ENCODE peak calls at places on chromosomes 3 and 15, in five cellular contexts. G, X, Z, P and N are unnamed samples.

GRCh38 chr3:156981005-156981404 is 154.9 kb downstream of the LEKR1 start:
- DNase-seq in G (no peak), X (no peak), Z (no peak), P (no peak), N (no peak)

GRCh38 chr15:39153718-39154117 is 427.2 kb upstream of the THBS1 start:
- DNase-seq in G (no peak), X (no peak), Z (peak; percentile 15), P (no peak), N (no peak)

GRCh38 chr3:12962292-12962691 is 110.9 kb downstream of the IQSEC1 start:
- DNase-seq in G (no peak), X (no peak), Z (no peak), P (no peak), N (no peak)

GRCh38 chr3:124395584-124396340 is 334.5 kb upstream of the UMPS start:
- DNase-seq in G (no peak), X (peak; percentile 90), Z (peak; percentile 6), P (peak; percentile 37), N (no peak)

GRCh38 chr3:31377045-31377642 is 155.6 kb upstream of the STT3B start:
- DNase-seq in G (no peak), X (no peak), Z (peak; percentile 88), P (no peak), N (no peak)

GRCh38 chr15:68620721-68621528 is 42.1 kb downstream of the CORO2B start:
- DNase-seq in G (peak; percentile 82), X (peak; percentile 88), Z (peak; percentile 98), P (peak; percentile 86), N (no peak)

GRCh38 chr3:181838940-181839914 is 127.5 kb downstream of the SOX2 start:
- DNase-seq in G (no peak), X (no peak), Z (no peak), P (no peak), N (no peak)

GRCh38 chr3:141797167-141797773 is 34.1 kb downstream of the GRK7 start:
- DNase-seq in G (peak; percentile 96), X (peak; percentile 71), Z (peak; percentile 7), P (peak; percentile 80), N (peak; percentile 83)

GRCh38 chr3:42264399-42265058 is 1.5 kb downstream of the CCK start:
- DNase-seq in G (no peak), X (no peak), Z (peak; percentile 16), P (no peak), N (no peak)

GRCh38 chr3:104740874-104741273 is 625.8 kb upstream of the ALCAM start:
- DNase-seq in G (no peak), X (no peak), Z (no peak), P (no peak), N (no peak)

GRCh38 chr3:99108508-99108907 is 207.0 kb upstream of the DCBLD2 start:
- DNase-seq in G (no peak), X (no peak), Z (peak; percentile 99), P (no peak), N (no peak)

GRCh38 chr3:131299836-131300235 is 81.7 kb upstream of the NUDT16 start:
- DNase-seq in G (no peak), X (no peak), Z (no peak), P (no peak), N (no peak)

GRCh38 chr3:170711786-170712185 is 125.9 kb upstream of the SLC7A14 start:
- DNase-seq in G (no peak), X (no peak), Z (no peak), P (no peak), N (no peak)

GRCh38 chr3:28994161-28994905 is 286.5 kb upstream of the RBMS3 start:
- DNase-seq in G (peak; percentile 65), X (no peak), Z (no peak), P (no peak), N (no peak)

GRCh38 chr3:150146891-150147761 is 176.4 kb upstream of the PFN2 start:
- DNase-seq in G (no peak), X (no peak), Z (peak; percentile 98), P (peak; percentile 20), N (no peak)

GRCh38 chr3:114712728-114713492 is 419.1 kb downstream of the TIGIT start:
- DNase-seq in G (no peak), X (no peak), Z (no peak), P (no peak), N (no peak)

GRCh38 chr3:194447161-194447560 is 39.6 kb downstream of the ATP13A3 start:
- DNase-seq in G (no peak), X (no peak), Z (no peak), P (no peak), N (no peak)

GRCh38 chr15:99911824-99912223 is 178.6 kb upstream of the LYSMD4 start:
- DNase-seq in G (no peak), X (no peak), Z (no peak), P (no peak), N (no peak)

GRCh38 chr3:126124896-126125295 is 41.0 kb upstream of the SLC41A3 start:
- DNase-seq in G (no peak), X (peak; percentile 39), Z (no peak), P (peak; percentile 1), N (no peak)

GRCh38 chr3:69819283-69819682 is 80.0 kb downstream of the MITF start:
- DNase-seq in G (no peak), X (no peak), Z (no peak), P (no peak), N (no peak)

GRCh38 chr3:127389415-127389814 is 101.6 kb upstream of the PRR20G start:
- DNase-seq in G (no peak), X (peak; percentile 35), Z (no peak), P (no peak), N (no peak)

GRCh38 chr15:76664411-76664810 is 240.7 kb downstream of the SCAPER start:
- DNase-seq in G (no peak), X (no peak), Z (no peak), P (no peak), N (no peak)
- H3K4me1 ChIP-seq in G (no peaks in the 10 kb centered on the region), X (no peaks in the 10 kb centered on the region), Z (no peaks in the 10 kb centered on the region), P (no peaks in the 10 kb centered on the region), N (no peaks in the 10 kb centered on the region)

GRCh38 chr3:64191822-64192221 is 33.4 kb downstream of the PRICKLE2 start:
- DNase-seq in G (no peak), X (no peak), Z (no peak), P (no peak), N (no peak)
- H3K27ac ChIP-seq in G (no peak overlapping the region), X (no peak overlapping the region), Z (no peak overlapping the region), P (no peak overlapping the region), N (no peak overlapping the region)

GRCh38 chr15:50123861-50124556 is 5.0 kb upstream of the ATP8B4 start:
- DNase-seq in G (no peak), X (no peak), Z (no peak), P (no peak), N (no peak)
- H3K4me3 ChIP-seq in G (no peak overlapping the region), X (no peak overlapping the region), Z (no peak overlapping the region), P (no peak overlapping the region), N (no peak overlapping the region)

GRCh38 chr3:56759532-56759931 is 42.2 kb downstream of the ARHGEF3 start:
- DNase-seq in G (no peak), X (no peak), Z (no peak), P (no peak), N (no peak)
- H3K4me1 ChIP-seq in G (peaks cover 11% of the 10 kb centered on the region), X (peaks cover 9% of the 10 kb centered on the region), Z (peaks cover 6% of the 10 kb centered on the region), P (peaks cover 12% of the 10 kb centered on the region), N (no peaks in the 10 kb centered on the region)

GRCh38 chr3:15958692-15959433 is 161.1 kb upstream of the ANKRD28 start:
- DNase-seq in G (no peak), X (no peak), Z (peak; percentile 35), P (no peak), N (no peak)
- H3K27ac ChIP-seq in G (no peak overlapping the region), X (no peak overlapping the region), Z (peak overlapping the region; percentile 42), P (no peak overlapping the region), N (no peak overlapping the region)

DNA sequence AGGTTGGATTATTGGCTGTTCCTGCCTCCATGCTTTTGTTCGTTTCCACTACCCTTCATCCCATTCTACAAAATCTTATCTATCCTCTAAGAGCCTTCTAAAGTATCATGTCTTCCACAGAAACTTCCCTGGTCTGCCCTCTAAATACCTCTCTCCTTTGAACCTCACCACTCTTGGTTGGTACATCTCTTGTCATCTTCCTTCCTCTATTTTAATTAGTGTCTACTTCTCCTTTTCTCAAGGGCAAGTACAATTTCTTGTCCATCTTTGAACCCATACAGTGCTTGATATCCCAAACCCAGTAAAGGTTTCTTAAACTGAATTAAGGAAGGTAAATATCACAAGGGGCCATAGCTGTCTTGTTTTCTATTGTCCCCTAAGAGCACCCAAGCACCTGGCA is 2.5 kb upstream of the DAPK2 start:
- DNase-seq in G (no peak), X (no peak), Z (no peak), P (no peak), N (no peak)
- H3K4me3 ChIP-seq in G (no peak overlapping the region), X (no peak overlapping the region), Z (no peak overlapping the region), P (no peak overlapping the region), N (no peak overlapping the region)